ENCODE peak calls at places on chromosomes 6 and 20, in four cellular contexts. One of them, this sample, is unnamed.

GRCh38 chr6:35302604-35303218 is 5.1 kb downstream of the DEF6 start:
- DNase-seq in OCI-LY7: peak
- DNase-seq in hepatocyte: peak
- DNase-seq in IMR-90: peak
- DNase-seq in this sample: peak

GRCh38 chr6:45044510-45045252 is 283.4 kb upstream of the RUNX2 start:
- DNase-seq in OCI-LY7: no peak
- DNase-seq in hepatocyte: no peak
- DNase-seq in IMR-90: no peak
- DNase-seq in this sample: no peak

GRCh38 chr20:57772349-57772964 is 62.6 kb upstream of the PMEPA1 start:
- DNase-seq in OCI-LY7: no peak
- DNase-seq in hepatocyte: no peak
- DNase-seq in IMR-90: peak
- DNase-seq in this sample: peak

GRCh38 chr6:71567562-71567961 is 279.0 kb downstream of the OGFRL1 start:
- DNase-seq in OCI-LY7: no peak
- DNase-seq in hepatocyte: no peak
- DNase-seq in IMR-90: no peak
- DNase-seq in this sample: no peak

GRCh38 chr6:131532476-131533108 is 40.4 kb upstream of the ARG1 start:
- DNase-seq in OCI-LY7: no peak
- DNase-seq in hepatocyte: no peak
- DNase-seq in IMR-90: peak
- DNase-seq in this sample: no peak

GRCh38 chr20:23077277-23077676 is 8.8 kb downstream of the CD93 start:
- DNase-seq in OCI-LY7: no peak
- DNase-seq in hepatocyte: no peak
- DNase-seq in IMR-90: no peak
- DNase-seq in this sample: no peak

GRCh38 chr6:85461806-85462185 is 11.9 kb downstream of the NT5E start:
- DNase-seq in OCI-LY7: no peak
- DNase-seq in hepatocyte: no peak
- DNase-seq in IMR-90: no peak
- DNase-seq in this sample: no peak

GRCh38 chr6:21885101-21885500 is 291.6 kb downstream of the SOX4 start:
- DNase-seq in OCI-LY7: no peak
- DNase-seq in hepatocyte: no peak
- DNase-seq in IMR-90: no peak
- DNase-seq in this sample: no peak

GRCh38 chr20:37257993-37258392 is 3.6 kb downstream of the GHRH start:
- DNase-seq in OCI-LY7: no peak
- DNase-seq in hepatocyte: no peak
- DNase-seq in IMR-90: no peak
- DNase-seq in this sample: no peak

GRCh38 chr6:81752084-81752968 is at the start of gene TENT5A:
- DNase-seq in OCI-LY7: no peak
- DNase-seq in hepatocyte: peak
- DNase-seq in IMR-90: peak
- DNase-seq in this sample: peak

GRCh38 chr6:132673376-132674094 is 14.6 kb upstream of the TAAR1 start:
- DNase-seq in OCI-LY7: no peak
- DNase-seq in hepatocyte: no peak
- DNase-seq in IMR-90: no peak
- DNase-seq in this sample: peak

GRCh38 chr20:61271273-61272221 is 19.5 kb downstream of the CDH4 start:
- DNase-seq in OCI-LY7: no peak
- DNase-seq in hepatocyte: peak
- DNase-seq in IMR-90: no peak
- DNase-seq in this sample: no peak

GRCh38 chr20:25563362-25563761 is 22.0 kb downstream of the NINL start:
- DNase-seq in OCI-LY7: no peak
- DNase-seq in hepatocyte: no peak
- DNase-seq in IMR-90: no peak
- DNase-seq in this sample: no peak
- H2AFZ ChIP-seq in OCI-LY7: no peak
- H2AFZ ChIP-seq in hepatocyte: no peak
- H2AFZ ChIP-seq in IMR-90: no peak
- H2AFZ ChIP-seq in this sample: no peak

GRCh38 chr6:156824142-156824541 is 47.0 kb downstream of the ARID1B start:
- DNase-seq in OCI-LY7: no peak
- DNase-seq in hepatocyte: no peak
- DNase-seq in IMR-90: no peak
- DNase-seq in this sample: no peak
- H3K4me2 ChIP-seq in OCI-LY7: no peak
- H3K4me2 ChIP-seq in hepatocyte: no peak
- H3K4me2 ChIP-seq in IMR-90: no peak
- H3K4me2 ChIP-seq in this sample: no peak

GRCh38 chr6:19836799-19837510 is at the start of gene ID4:
- DNase-seq in OCI-LY7: no peak
- DNase-seq in hepatocyte: peak
- DNase-seq in IMR-90: peak
- DNase-seq in this sample: no peak

GRCh38 chr6:19833947-19834346 is 3.2 kb upstream of the ID4 start:
- DNase-seq in OCI-LY7: no peak
- DNase-seq in hepatocyte: peak
- DNase-seq in IMR-90: no peak
- DNase-seq in this sample: no peak

GRCh38 chr6:19835605-19836004 is 1.6 kb upstream of the ID4 start:
- DNase-seq in OCI-LY7: no peak
- DNase-seq in hepatocyte: no peak
- DNase-seq in IMR-90: no peak
- DNase-seq in this sample: no peak

GRCh38 chr6:19837511-19838441 is 606 bp downstream of the ID4 start:
- DNase-seq in OCI-LY7: peak
- DNase-seq in hepatocyte: peak
- DNase-seq in IMR-90: peak
- DNase-seq in this sample: peak

DNA sequence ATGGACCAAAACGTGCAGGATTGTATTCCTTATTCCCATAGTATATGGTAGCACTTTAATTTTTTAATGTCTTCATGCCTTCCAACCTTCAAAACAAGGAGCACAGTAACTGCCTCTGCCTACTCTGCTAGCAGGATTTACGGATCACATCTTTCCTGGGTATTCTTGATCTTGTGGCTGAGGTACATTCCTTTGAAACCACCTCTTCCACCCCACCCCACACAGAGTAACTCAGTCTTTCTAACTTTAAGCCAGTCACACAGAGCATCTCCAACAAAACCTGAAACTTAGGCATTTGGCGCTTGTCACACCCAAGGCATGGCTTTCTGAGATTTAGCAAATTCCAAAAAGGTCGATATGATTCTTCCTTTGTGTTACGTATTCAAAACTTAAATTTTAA is 2.3 kb upstream of the ID4 start:
- DNase-seq in OCI-LY7: no peak
- DNase-seq in hepatocyte: no peak
- DNase-seq in IMR-90: no peak
- DNase-seq in this sample: peak
- H3K27ac ChIP-seq in OCI-LY7: no peak
- H3K27ac ChIP-seq in hepatocyte: peak
- H3K27ac ChIP-seq in IMR-90: no peak
- H3K27ac ChIP-seq in this sample: no peak

DNA sequence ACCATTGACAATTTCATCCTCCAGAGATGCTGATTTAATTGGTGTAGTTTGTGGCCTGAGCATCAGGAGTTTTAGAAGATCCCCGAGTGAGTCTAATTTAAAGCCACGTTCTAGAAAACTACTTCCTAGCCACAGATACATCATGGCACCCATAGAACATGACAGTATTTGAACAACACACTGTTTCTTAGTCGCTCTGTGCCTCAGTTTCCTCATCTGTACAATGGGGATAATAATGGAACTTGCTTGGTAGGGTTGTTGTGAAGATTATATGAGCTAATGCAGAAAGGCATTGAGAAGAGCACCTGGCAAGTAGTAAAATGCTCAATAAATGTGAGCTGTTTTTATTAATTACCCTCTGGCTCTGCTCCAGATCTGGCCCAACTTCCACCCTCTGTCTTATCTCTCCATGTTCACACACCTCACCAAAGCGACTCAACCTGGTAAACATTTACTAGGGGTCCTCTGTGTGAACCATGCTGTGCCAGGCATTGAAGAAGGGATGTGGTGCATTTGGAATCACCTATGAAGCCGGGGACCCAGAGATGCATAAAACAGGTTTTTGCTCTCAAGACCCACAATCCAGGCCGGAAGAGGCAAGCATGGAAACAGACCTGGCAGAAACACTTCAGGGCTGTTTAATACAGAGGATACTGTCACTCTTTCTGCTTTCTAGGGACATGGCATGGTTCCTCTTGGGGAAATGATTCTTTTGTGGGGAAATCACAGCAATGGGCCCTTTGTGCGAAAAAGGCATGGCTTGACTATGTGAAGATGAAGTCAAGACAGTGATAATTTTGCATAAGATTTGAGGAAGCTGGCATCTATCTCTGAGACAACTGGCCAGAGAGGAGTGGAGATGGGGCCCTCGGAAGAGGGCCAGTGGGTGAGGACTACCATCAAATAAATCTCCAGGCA is 16.2 kb upstream of the MRPS18A start:
- DNase-seq in OCI-LY7: peak
- DNase-seq in hepatocyte: no peak
- DNase-seq in IMR-90: no peak
- DNase-seq in this sample: no peak
- H2AFZ ChIP-seq in OCI-LY7: no peak
- H2AFZ ChIP-seq in hepatocyte: no peak
- H2AFZ ChIP-seq in IMR-90: no peak
- H2AFZ ChIP-seq in this sample: no peak

DNA sequence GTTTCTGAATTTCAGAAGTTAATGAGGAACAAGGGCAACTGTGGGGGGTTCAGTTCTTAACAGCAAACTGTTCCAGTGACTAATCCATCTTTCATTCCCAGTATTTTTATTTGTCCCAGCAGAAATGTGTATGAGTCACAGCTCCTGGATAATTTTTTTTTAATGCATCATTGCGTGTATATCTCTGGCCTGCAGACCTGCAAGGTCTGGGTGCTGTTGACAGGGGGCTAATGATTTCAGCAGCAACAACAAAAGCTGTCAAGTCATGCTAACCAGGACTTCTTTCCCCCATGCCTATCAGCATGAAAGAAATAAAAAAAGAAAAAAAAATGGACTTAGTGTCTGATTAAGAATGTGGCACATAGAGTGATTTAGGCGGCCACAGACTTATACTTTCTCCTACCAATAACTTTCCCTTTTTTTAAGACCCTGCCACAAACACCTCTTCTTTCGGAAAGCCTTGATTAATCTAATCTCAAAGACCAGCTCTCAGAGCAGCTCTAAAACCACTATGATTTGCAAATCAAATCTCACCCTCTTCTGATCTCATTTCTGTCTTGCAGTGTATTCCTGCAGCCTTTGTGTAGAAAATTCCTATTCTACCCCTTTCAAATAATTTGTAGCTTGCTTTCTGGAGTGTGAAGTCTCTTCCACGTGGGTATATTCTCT is 14.2 kb upstream of the PREX1 start:
- DNase-seq in OCI-LY7: no peak
- DNase-seq in hepatocyte: no peak
- DNase-seq in IMR-90: peak
- DNase-seq in this sample: peak
- H3K4me2 ChIP-seq in OCI-LY7: peak
- H3K4me2 ChIP-seq in hepatocyte: no peak
- H3K4me2 ChIP-seq in IMR-90: peak
- H3K4me2 ChIP-seq in this sample: peak

GRCh38 chr6:42315991-42316378 is 98.3 kb upstream of the MRPS10 start:
- DNase-seq in OCI-LY7: no peak
- DNase-seq in hepatocyte: peak
- DNase-seq in IMR-90: peak
- DNase-seq in this sample: peak

GRCh38 chr6:42318485-42318884 is 100.8 kb upstream of the MRPS10 start:
- DNase-seq in OCI-LY7: no peak
- DNase-seq in hepatocyte: no peak
- DNase-seq in IMR-90: no peak
- DNase-seq in this sample: no peak

GRCh38 chr6:42316390-42316970 is 98.8 kb upstream of the MRPS10 start:
- DNase-seq in OCI-LY7: no peak
- DNase-seq in hepatocyte: peak
- DNase-seq in IMR-90: peak
- DNase-seq in this sample: peak

GRCh38 chr6:42315220-42315990 is 97.7 kb upstream of the MRPS10 start:
- DNase-seq in OCI-LY7: no peak
- DNase-seq in hepatocyte: no peak
- DNase-seq in IMR-90: no peak
- DNase-seq in this sample: no peak

DNA sequence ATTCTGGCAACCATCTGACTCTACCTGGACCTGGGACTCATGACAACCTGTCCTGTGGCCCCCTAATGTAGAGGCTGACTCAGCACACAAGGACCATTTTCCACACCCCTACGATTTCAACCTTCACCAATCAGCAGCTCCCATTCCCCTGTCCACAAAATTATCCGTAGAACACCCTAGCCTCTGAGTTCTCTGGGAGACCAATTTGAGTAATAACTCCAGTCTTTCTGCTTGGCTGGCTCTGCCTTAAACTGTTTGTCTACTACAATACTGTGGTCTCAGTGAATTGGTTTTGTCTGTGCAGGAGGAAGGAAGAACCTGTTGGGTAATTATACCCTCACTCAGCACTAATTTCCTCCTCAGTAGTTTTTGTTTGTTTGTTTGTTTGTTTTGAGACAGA is 99.3 kb upstream of the MRPS10 start:
- DNase-seq in OCI-LY7: no peak
- DNase-seq in hepatocyte: no peak
- DNase-seq in IMR-90: no peak
- DNase-seq in this sample: peak
- H3K27ac ChIP-seq in OCI-LY7: no peak
- H3K27ac ChIP-seq in hepatocyte: peak
- H3K27ac ChIP-seq in IMR-90: peak
- H3K27ac ChIP-seq in this sample: peak

GRCh38 chr6:78670802-78671201 is 196.5 kb upstream of the IRAK1BP1 start:
- DNase-seq in OCI-LY7: no peak
- DNase-seq in hepatocyte: no peak
- DNase-seq in IMR-90: no peak
- DNase-seq in this sample: no peak
- H2AFZ ChIP-seq in OCI-LY7: no peak
- H2AFZ ChIP-seq in hepatocyte: no peak
- H2AFZ ChIP-seq in IMR-90: no peak
- H2AFZ ChIP-seq in this sample: no peak